ENCODE peak calls at places on chromosomes 5 and 9, in eight cellular contexts. One of them, this sample, is unnamed.

GRCh38 chr5:154221371-154221896 is 30.9 kb downstream of the GALNT10 start:
- DNase-seq in transverse colon: peak; percentile 26
- DNase-seq in KG1: no peak
- DNase-seq in spleen: no peak
- DNase-seq in GM19239: no peak
- DNase-seq in NCI-H1092 treated with DMSO at 0.1 percent for 48 hours: no peak
- DNase-seq in right cardiac atrium: peak; percentile 62
- DNase-seq in activated naive CD8-positive, alpha-beta T cell treated with anti-CD3 and anti-CD28 coated beads, Interleukin-2, amount 50 U/mL, for 24 hours: peak; percentile 34
- DNase-seq in this sample: no peak

GRCh38 chr5:80799573-80799972 is 144.8 kb upstream of the DHFR start:
- DNase-seq in transverse colon: no peak
- DNase-seq in KG1: no peak
- DNase-seq in spleen: no peak
- DNase-seq in GM19239: no peak
- DNase-seq in NCI-H1092 treated with DMSO at 0.1 percent for 48 hours: no peak
- DNase-seq in right cardiac atrium: no peak
- DNase-seq in activated naive CD8-positive, alpha-beta T cell treated with anti-CD3 and anti-CD28 coated beads, Interleukin-2, amount 50 U/mL, for 24 hours: no peak
- DNase-seq in this sample: no peak

GRCh38 chr9:87592554-87593394 is 95.1 kb downstream of the DAPK1 start:
- DNase-seq in transverse colon: peak; percentile 33
- DNase-seq in KG1: no peak
- DNase-seq in spleen: no peak
- DNase-seq in GM19239: no peak
- DNase-seq in NCI-H1092 treated with DMSO at 0.1 percent for 48 hours: peak; percentile 64
- DNase-seq in right cardiac atrium: peak; percentile 87
- DNase-seq in activated naive CD8-positive, alpha-beta T cell treated with anti-CD3 and anti-CD28 coated beads, Interleukin-2, amount 50 U/mL, for 24 hours: no peak
- DNase-seq in this sample: no peak

GRCh38 chr5:179227578-179228311 is 117.5 kb downstream of the ADAMTS2 start:
- DNase-seq in transverse colon: peak; percentile 3
- DNase-seq in KG1: no peak
- DNase-seq in spleen: peak; percentile 69
- DNase-seq in GM19239: no peak
- DNase-seq in NCI-H1092 treated with DMSO at 0.1 percent for 48 hours: no peak
- DNase-seq in right cardiac atrium: peak; percentile 75
- DNase-seq in activated naive CD8-positive, alpha-beta T cell treated with anti-CD3 and anti-CD28 coated beads, Interleukin-2, amount 50 U/mL, for 24 hours: no peak
- DNase-seq in this sample: no peak

GRCh38 chr5:164350236-164350635 is 844.8 kb downstream of the MAT2B start:
- DNase-seq in transverse colon: no peak
- DNase-seq in KG1: no peak
- DNase-seq in spleen: no peak
- DNase-seq in GM19239: no peak
- DNase-seq in NCI-H1092 treated with DMSO at 0.1 percent for 48 hours: no peak
- DNase-seq in right cardiac atrium: no peak
- DNase-seq in activated naive CD8-positive, alpha-beta T cell treated with anti-CD3 and anti-CD28 coated beads, Interleukin-2, amount 50 U/mL, for 24 hours: no peak
- DNase-seq in this sample: no peak

GRCh38 chr9:37994639-37995347 is 74.2 kb downstream of the SHB start:
- DNase-seq in transverse colon: peak; percentile 55
- DNase-seq in KG1: peak; percentile 42
- DNase-seq in spleen: peak; percentile 85
- DNase-seq in GM19239: peak; percentile 37
- DNase-seq in NCI-H1092 treated with DMSO at 0.1 percent for 48 hours: peak; percentile 95
- DNase-seq in right cardiac atrium: peak; percentile 93
- DNase-seq in activated naive CD8-positive, alpha-beta T cell treated with anti-CD3 and anti-CD28 coated beads, Interleukin-2, amount 50 U/mL, for 24 hours: peak; percentile 59
- DNase-seq in this sample: peak; percentile 71

GRCh38 chr5:172107606-172108005 is 80.4 kb downstream of the STK10 start:
- DNase-seq in transverse colon: no peak
- DNase-seq in KG1: no peak
- DNase-seq in spleen: peak; percentile 48
- DNase-seq in GM19239: no peak
- DNase-seq in NCI-H1092 treated with DMSO at 0.1 percent for 48 hours: no peak
- DNase-seq in right cardiac atrium: peak; percentile 7
- DNase-seq in activated naive CD8-positive, alpha-beta T cell treated with anti-CD3 and anti-CD28 coated beads, Interleukin-2, amount 50 U/mL, for 24 hours: no peak
- DNase-seq in this sample: no peak

GRCh38 chr9:110650261-110650660 is 18.3 kb upstream of the MUSK start:
- DNase-seq in transverse colon: no peak
- DNase-seq in KG1: no peak
- DNase-seq in spleen: no peak
- DNase-seq in GM19239: no peak
- DNase-seq in NCI-H1092 treated with DMSO at 0.1 percent for 48 hours: no peak
- DNase-seq in right cardiac atrium: no peak
- DNase-seq in activated naive CD8-positive, alpha-beta T cell treated with anti-CD3 and anti-CD28 coated beads, Interleukin-2, amount 50 U/mL, for 24 hours: no peak
- DNase-seq in this sample: no peak

GRCh38 chr9:113996531-113997001 is 81.5 kb downstream of the AMBP start:
- DNase-seq in transverse colon: no peak
- DNase-seq in KG1: no peak
- DNase-seq in spleen: peak; percentile 61
- DNase-seq in GM19239: no peak
- DNase-seq in NCI-H1092 treated with DMSO at 0.1 percent for 48 hours: no peak
- DNase-seq in right cardiac atrium: no peak
- DNase-seq in activated naive CD8-positive, alpha-beta T cell treated with anti-CD3 and anti-CD28 coated beads, Interleukin-2, amount 50 U/mL, for 24 hours: no peak
- DNase-seq in this sample: no peak

GRCh38 chr9:128969491-128969890 is 22.0 kb downstream of the NUP188 start:
- DNase-seq in transverse colon: no peak
- DNase-seq in KG1: no peak
- DNase-seq in spleen: no peak
- DNase-seq in GM19239: no peak
- DNase-seq in NCI-H1092 treated with DMSO at 0.1 percent for 48 hours: no peak
- DNase-seq in right cardiac atrium: no peak
- DNase-seq in activated naive CD8-positive, alpha-beta T cell treated with anti-CD3 and anti-CD28 coated beads, Interleukin-2, amount 50 U/mL, for 24 hours: no peak
- DNase-seq in this sample: no peak

GRCh38 chr5:39178856-39179255 is 40.5 kb downstream of the FYB1 start:
- DNase-seq in transverse colon: no peak
- DNase-seq in KG1: no peak
- DNase-seq in spleen: no peak
- DNase-seq in GM19239: no peak
- DNase-seq in NCI-H1092 treated with DMSO at 0.1 percent for 48 hours: no peak
- DNase-seq in right cardiac atrium: no peak
- DNase-seq in activated naive CD8-positive, alpha-beta T cell treated with anti-CD3 and anti-CD28 coated beads, Interleukin-2, amount 50 U/mL, for 24 hours: no peak
- DNase-seq in this sample: no peak

GRCh38 chr5:55278778-55279177 is 28.7 kb downstream of the DHX29 start:
- DNase-seq in transverse colon: no peak
- DNase-seq in KG1: no peak
- DNase-seq in spleen: no peak
- DNase-seq in GM19239: no peak
- DNase-seq in NCI-H1092 treated with DMSO at 0.1 percent for 48 hours: no peak
- DNase-seq in right cardiac atrium: no peak
- DNase-seq in activated naive CD8-positive, alpha-beta T cell treated with anti-CD3 and anti-CD28 coated beads, Interleukin-2, amount 50 U/mL, for 24 hours: no peak
- DNase-seq in this sample: no peak

This sample was measured in stimulated activated naive B cell treated with anti-CD40 and anti-IgM and Interleukin-4, amounts not matched to agents 10 μg/mL and 1 μg/mL and 100 μg/mL, for 72 hours.